ENCODE peak calls at places on chromosome 2, in eight cellular contexts. Q, U, G, I, F, A, W and K are unnamed samples.

GRCh38 chr2:178190938-178191910 is 3.1 kb upstream of the OSBPL6 start:
- DNase-seq in F (no peak), U (no peak), Q (peak), G (no peak), A (peak), W (no peak), I (no peak), K (peak)

GRCh38 chr2:206693399-206694137 is 24.6 kb downstream of the DYTN start:
- DNase-seq in F (peak), A (peak), I (peak), G (no peak), Q (peak), W (no peak), U (peak), K (peak)

GRCh38 chr2:26849056-26850001 is 1.4 kb downstream of the DPYSL5 start:
- DNase-seq in A (no peak), U (no peak), F (no peak), G (no peak), W (no peak), I (no peak), Q (peak), K (no peak)

GRCh38 chr2:160752475-160753330 is 259.1 kb upstream of the RBMS1 start:
- DNase-seq in Q (no peak), I (no peak), U (no peak), G (no peak), A (peak), W (no peak), F (peak), K (peak)

GRCh38 chr2:72081450-72081849 is 66.2 kb downstream of the CYP26B1 start:
- DNase-seq in W (no peak), A (no peak), F (no peak), U (no peak), Q (no peak), I (no peak), G (no peak), K (no peak)

GRCh38 chr2:148675708-148676107 is 31.2 kb downstream of the EPC2 start:
- DNase-seq in I (no peak), A (no peak), W (no peak), U (no peak), G (no peak), Q (peak), F (peak), K (peak)

GRCh38 chr2:234949762-234950434 is 1.9 kb upstream of the SH3BP4 start:
- DNase-seq in G (no peak), A (no peak), U (no peak), F (peak), Q (no peak), I (no peak), W (no peak), K (peak)

GRCh38 chr2:215921884-215922283 is 91.5 kb downstream of the MREG start:
- DNase-seq in G (no peak), A (peak), Q (no peak), U (peak), F (peak), W (no peak), I (peak), K (peak)

GRCh38 chr2:240595381-240596079 is 9.0 kb downstream of the CAPN10 start:
- DNase-seq in U (no peak), I (no peak), A (peak), W (peak), Q (peak), G (peak), F (no peak), K (no peak)

DNA sequence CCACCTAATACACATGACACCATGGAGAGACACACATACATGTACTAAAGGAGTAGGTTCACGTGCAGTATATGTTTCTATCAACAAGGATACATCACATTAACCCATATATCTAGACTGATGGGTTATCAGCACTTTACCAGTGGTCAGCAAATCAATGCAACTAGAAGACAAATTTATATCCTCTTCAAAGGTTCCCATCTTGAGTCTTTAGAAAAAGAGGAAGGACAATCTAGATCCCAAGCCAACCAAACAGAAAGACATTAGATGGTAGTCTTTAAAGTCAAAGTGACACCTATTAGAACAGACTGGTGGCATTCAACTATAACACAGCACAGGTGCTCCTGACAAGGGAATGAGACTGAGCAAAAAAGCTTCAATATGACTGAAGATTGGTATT is 13.8 kb upstream of the SERTAD2 start:
- DNase-seq in G (no peak), F (no peak), Q (no peak), I (no peak), A (no peak), U (no peak), W (no peak), K (no peak)
- H3K4me3 ChIP-seq in G (no peak), F (no peak), Q (no peak), I (no peak), A (no peak), U (no peak), W (no peak), K (no peak)

DNA sequence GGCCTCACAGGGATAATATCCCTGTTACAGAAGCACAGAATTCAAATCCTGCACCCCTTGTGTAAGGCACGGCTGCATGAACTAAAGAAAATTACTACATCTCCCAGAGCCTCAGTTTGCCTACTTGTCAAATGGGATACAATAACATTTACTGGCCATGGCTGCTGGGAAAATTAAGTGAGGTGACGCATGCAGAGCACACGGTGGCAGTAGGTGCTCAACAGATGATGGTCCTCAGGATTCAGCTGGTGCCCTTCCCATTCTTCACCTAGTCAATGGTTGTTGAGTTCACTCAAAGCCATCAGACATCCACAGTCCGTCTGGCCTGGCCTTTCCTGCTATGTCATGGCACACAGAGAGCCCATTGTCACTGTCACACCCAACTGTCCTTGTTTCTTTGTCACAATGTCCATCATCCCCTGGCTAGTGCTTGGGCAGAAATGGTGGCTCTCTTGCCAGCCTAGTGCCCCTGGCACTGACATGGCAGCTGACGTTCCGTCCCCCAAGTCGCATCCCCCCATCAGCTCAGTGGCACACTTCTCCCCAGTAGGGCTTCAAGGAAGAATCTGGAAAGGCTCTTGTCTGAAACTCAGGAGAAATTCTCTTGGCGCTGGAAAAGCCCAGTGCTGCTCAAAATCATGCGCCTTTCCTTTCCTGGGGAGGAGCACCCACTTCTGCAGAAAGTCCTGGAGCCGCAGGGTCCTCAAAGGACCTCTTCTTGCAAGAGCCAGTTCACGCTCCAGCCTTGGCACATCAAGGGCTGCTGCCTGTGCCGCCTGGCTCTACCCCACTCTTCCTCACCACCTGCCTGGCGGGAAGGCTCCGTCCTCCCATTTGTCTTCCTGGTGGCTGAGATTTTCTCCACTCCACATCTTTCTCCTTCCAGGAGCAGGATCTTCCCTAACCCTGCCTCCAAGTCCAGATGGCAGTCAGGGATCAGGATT is 55.9 kb upstream of the SLC66A3 start:
- DNase-seq in Q (no peak), A (peak), W (no peak), G (peak), I (no peak), U (no peak), F (no peak), K (no peak)
- TF ChIP-seq CTCF in Q (no peak), A (no peak), W (no peak), G (no peak), I (no peak), U (no peak), F (no peak), K (no peak)

GRCh38 chr2:236402016-236402784 is 138.0 kb upstream of the ASB18 start:
- DNase-seq in Q (no peak), G (no peak), F (no peak), A (no peak), I (no peak), U (no peak), W (no peak), K (no peak)

GRCh38 chr2:236403811-236404210 is 139.6 kb upstream of the ASB18 start:
- DNase-seq in I (no peak), G (no peak), F (no peak), W (no peak), U (no peak), A (no peak), Q (no peak), K (no peak)

GRCh38 chr2:236405357-236405756 is 141.2 kb upstream of the ASB18 start:
- DNase-seq in G (no peak), W (no peak), F (no peak), I (no peak), U (no peak), Q (no peak), A (no peak), K (no peak)

GRCh38 chr2:236404346-236404745 is 140.1 kb upstream of the ASB18 start:
- DNase-seq in U (no peak), W (no peak), A (no peak), G (no peak), I (no peak), Q (no peak), F (no peak), K (no peak)

DNA sequence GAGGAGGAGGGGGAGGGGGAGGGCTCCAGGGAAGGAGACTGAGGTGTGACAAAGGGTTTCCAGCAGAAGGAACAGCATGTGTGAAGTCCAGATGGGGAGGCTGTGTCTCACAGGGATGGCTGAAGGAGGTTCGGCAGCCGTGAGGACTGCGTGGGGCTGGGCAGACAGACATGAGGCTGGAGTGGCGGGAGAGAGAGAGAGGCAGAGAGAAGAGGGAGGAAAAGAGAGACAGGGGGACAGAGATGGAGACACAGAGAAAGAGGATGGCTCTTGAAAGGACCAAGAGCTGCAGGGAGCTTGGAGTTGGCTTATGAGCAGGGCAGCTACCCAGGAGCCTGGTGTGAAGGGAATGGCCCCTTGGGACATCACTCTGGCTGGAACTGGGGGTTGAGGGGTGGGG is 138.9 kb upstream of the ASB18 start:
- DNase-seq in U (no peak), G (no peak), F (no peak), W (no peak), A (no peak), I (no peak), Q (no peak), K (no peak)
- H3K4me3 ChIP-seq in U (no peak), G (no peak), F (no peak), W (no peak), A (no peak), I (no peak), Q (no peak), K (no peak)

DNA sequence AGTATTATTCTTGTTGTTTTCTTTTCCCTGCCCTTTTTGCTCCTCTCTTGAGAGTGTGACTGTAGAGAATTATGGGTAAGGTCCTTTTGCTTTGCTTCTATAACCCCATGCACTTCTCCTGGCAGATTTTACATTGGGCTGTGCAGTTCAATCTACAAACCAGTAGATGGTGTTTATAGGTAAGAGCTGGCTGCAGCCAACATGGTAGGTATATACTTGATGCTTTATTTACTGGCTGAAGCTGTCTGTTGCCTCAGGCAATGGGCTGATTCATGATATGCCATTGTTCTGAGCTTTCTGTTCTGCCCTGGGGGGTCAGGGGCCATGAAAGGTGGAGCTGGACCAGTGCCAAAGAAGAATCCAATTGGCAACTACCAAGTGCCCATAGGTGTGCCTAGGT is 48.3 kb upstream of the MYL1 start:
- DNase-seq in U (no peak), A (peak), Q (peak), W (no peak), I (no peak), F (no peak), G (no peak), K (no peak)
- TF ChIP-seq CTCF in U (peak), A (no peak), Q (peak), W (no peak), I (no peak), F (no peak), G (no peak), K (no peak)

GRCh38 chr2:169073211-169073971 is 4.0 kb downstream of the DHRS9 start:
- DNase-seq in U (no peak), G (no peak), W (no peak), I (no peak), A (no peak), Q (no peak), F (no peak), K (peak)

GRCh38 chr2:169073972-169074751 is 4.8 kb downstream of the DHRS9 start:
- DNase-seq in U (no peak), F (peak), A (no peak), I (no peak), W (no peak), G (no peak), Q (no peak), K (peak)

GRCh38 chr2:169069818-169070217 is 455 bp downstream of the DHRS9 start:
- DNase-seq in Q (no peak), W (no peak), G (no peak), A (no peak), U (no peak), I (no peak), F (no peak), K (no peak)

GRCh38 chr2:169071455-169071854 is 2.1 kb downstream of the DHRS9 start:
- DNase-seq in G (no peak), F (no peak), U (no peak), Q (no peak), A (no peak), W (no peak), I (no peak), K (peak)

GRCh38 chr2:169072163-169072925 is 3.0 kb downstream of the DHRS9 start:
- DNase-seq in W (no peak), I (no peak), G (no peak), Q (no peak), U (no peak), F (no peak), A (no peak), K (no peak)
- H3K4me3 ChIP-seq in W (no peak), I (no peak), G (no peak), Q (no peak), U (no peak), F (no peak), A (no peak), K (no peak)